ENCODE peak calls at places on chromosomes 6 and 20, in seven cellular contexts. Y is HepG2, D is H9, F is HCT116, K is mammary epithelial cell, V is neuronal stem cell, M is IMR-90. T is an unnamed sample.

GRCh38 chr20:31551581-31552081 is 37.4 kb downstream of the HM13 start:
- DNase-seq in V (no peak), D (no peak), Y (no peak), F (no peak), M (no peak), K (no peak), T (no peak)

GRCh38 chr20:11807070-11807741 is 110.5 kb upstream of the BTBD3 start:
- DNase-seq in D (no peak), F (no peak), M (peak; percentile 93), V (no peak), Y (no peak), K (peak; percentile 63), T (peak; percentile 78)

GRCh38 chr6:30881987-30882763 is 2.1 kb upstream of the DDR1 start:
- DNase-seq in V (peak; percentile 47), F (no peak), K (peak; percentile 45), D (peak; percentile 55), M (peak; percentile 77), Y (no peak), T (no peak)

GRCh38 chr20:23166563-23166962 is 80.4 kb upstream of the CD93 start:
- DNase-seq in F (no peak), Y (no peak), V (no peak), M (no peak), D (peak; percentile 14), K (no peak), T (no peak)

GRCh38 chr6:137033828-137034227 is 10.9 kb downstream of the IL20RA start:
- DNase-seq in F (no peak), Y (peak; percentile 30), V (no peak), M (no peak), D (no peak), K (peak; percentile 83), T (no peak)

GRCh38 chr6:55445648-55446204 is 118.5 kb downstream of the GFRAL start:
- DNase-seq in F (peak; percentile 8), V (peak; percentile 32), D (no peak), M (peak; percentile 45), K (peak; percentile 7), Y (peak; percentile 12), T (peak; percentile 63)

GRCh38 chr20:59588236-59588855 is 16.0 kb upstream of the PHACTR3 start:
- DNase-seq in D (no peak), M (no peak), F (no peak), V (no peak), Y (no peak), K (no peak), T (no peak)

GRCh38 chr6:27479319-27480182 is 6.6 kb upstream of the ZNF184 start:
- DNase-seq in D (peak; percentile 72), V (peak; percentile 90), M (peak; percentile 96), K (peak; percentile 89), F (peak; percentile 84), Y (peak; percentile 85), T (peak; percentile 94)

GRCh38 chr6:53795702-53796450 is 1.1 kb downstream of the LRRC1 start:
- DNase-seq in K (peak; percentile 58), V (peak; percentile 40), M (peak; percentile 28), D (no peak), F (no peak), Y (peak; percentile 29), T (peak; percentile 78)

GRCh38 chr6:28794175-28795002 is 129.4 kb downstream of the TRIM27 start:
- DNase-seq in F (no peak), V (no peak), Y (peak; percentile 29), D (peak; percentile 61), K (peak; percentile 73), M (peak; percentile 31), T (peak; percentile 81)

GRCh38 chr6:140537211-140537610 is 1162.8 kb upstream of the CITED2 start:
- DNase-seq in M (peak; percentile 7), F (no peak), Y (no peak), D (no peak), K (no peak), V (no peak), T (peak; percentile 55)

GRCh38 chr6:149331871-149332270 is 14.4 kb downstream of the TAB2 start:
- DNase-seq in K (no peak), F (no peak), D (no peak), V (no peak), M (peak; percentile 12), Y (no peak), T (no peak)

GRCh38 chr6:100268326-100268725 is 196.4 kb downstream of the SIM1 start:
- DNase-seq in D (no peak), V (no peak), M (no peak), F (no peak), K (no peak), Y (no peak), T (no peak)

GRCh38 chr20:2364014-2364413 is 16.7 kb upstream of the TGM6 start:
- DNase-seq in M (no peak), K (peak; percentile 57), D (no peak), Y (no peak), V (no peak), F (no peak), T (no peak)

GRCh38 chr6:88561974-88562736 is 396.0 kb upstream of the CNR1 start:
- DNase-seq in Y (no peak), D (no peak), M (no peak), K (no peak), V (no peak), F (no peak), T (no peak)

GRCh38 chr6:501891-502601 is 110.5 kb downstream of the IRF4 start:
- DNase-seq in K (no peak), F (no peak), M (no peak), D (no peak), V (no peak), Y (no peak), T (no peak)

GRCh38 chr20:55160022-55160421 is 684.6 kb downstream of the DOK5 start:
- DNase-seq in F (no peak), D (no peak), V (no peak), K (peak; percentile 54), M (no peak), Y (no peak), T (no peak)

GRCh38 chr20:19431906-19432305 is 219.5 kb downstream of the SLC24A3 start:
- DNase-seq in V (no peak), F (no peak), M (no peak), D (no peak), K (no peak), Y (no peak), T (no peak)

GRCh38 chr20:33798444-33798843 is 12.7 kb upstream of the CHMP4B start:
- DNase-seq in K (no peak), Y (no peak), M (no peak), F (no peak), V (no peak), D (no peak), T (no peak)

GRCh38 chr6:122869437-122870024 is 80.5 kb downstream of the SMPDL3A start:
- DNase-seq in V (peak; percentile 36), D (peak; percentile 50), K (peak; percentile 49), M (peak; percentile 47), Y (peak; percentile 53), F (peak; percentile 43), T (peak; percentile 35)

GRCh38 chr6:105786890-105787655 is 299.1 kb upstream of the PRDM1 start:
- DNase-seq in D (no peak), Y (no peak), F (no peak), V (no peak), K (no peak), M (no peak), T (no peak)

DNA sequence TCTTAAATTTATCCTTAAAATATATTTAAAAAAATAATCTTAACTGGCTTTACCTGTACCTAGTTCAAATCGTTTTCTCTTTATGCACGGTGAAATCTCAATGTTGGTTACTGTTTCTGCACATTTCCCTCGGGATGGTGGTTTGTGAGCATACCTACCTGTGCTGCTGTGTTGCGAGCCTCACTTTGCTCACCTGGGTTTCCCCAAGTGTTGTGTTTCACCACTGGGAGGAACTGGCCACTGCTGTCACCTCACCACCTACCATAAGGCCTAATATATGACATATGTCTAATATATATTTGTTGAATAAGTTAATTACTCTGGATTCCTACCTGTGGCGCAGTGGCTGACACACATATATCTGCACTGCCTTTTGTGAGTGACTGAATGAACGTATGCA is 493.5 kb upstream of the FLRT3 start:
- DNase-seq in Y (no peak), D (no peak), M (no peak), K (no peak), V (no peak), F (no peak), T (no peak)
- H2AFZ ChIP-seq in Y (no peak overlapping the region), D (no peak overlapping the region), M (no peak overlapping the region), K (no peak overlapping the region), V (no peak overlapping the region), F (no peak overlapping the region), T (no peak overlapping the region)

DNA sequence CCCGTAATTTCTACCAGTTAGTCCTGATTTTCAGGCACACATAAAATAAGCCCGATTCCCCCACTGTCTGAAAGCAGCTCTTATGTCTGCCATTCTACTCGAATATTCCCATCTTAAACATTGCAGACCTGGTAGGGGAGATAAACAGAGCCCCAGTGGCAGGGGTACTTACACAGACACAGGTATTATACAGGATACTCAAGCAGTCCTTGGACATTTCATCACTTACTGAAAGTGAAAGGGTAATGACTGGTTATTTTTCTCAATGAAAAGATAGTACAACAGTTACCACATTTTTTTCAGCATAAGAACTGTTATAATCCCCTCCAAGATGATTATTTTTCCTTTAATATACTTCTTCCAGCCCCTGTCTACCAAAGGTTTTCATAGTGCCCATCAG is 37.8 kb downstream of the TRPC4AP start:
- DNase-seq in Y (no peak), D (no peak), M (no peak), F (no peak), K (no peak), V (no peak), T (no peak)
- H3K4me1 ChIP-seq in Y (peaks cover 33% of the 10 kb centered on the region), D (no peaks in the 10 kb centered on the region), M (peaks cover 6% of the 10 kb centered on the region), F (no peaks in the 10 kb centered on the region), K (peaks cover 3% of the 10 kb centered on the region), V (peaks cover 4% of the 10 kb centered on the region), T (peaks cover 10% of the 10 kb centered on the region)

GRCh38 chr6:166555066-166555465 is 31.4 kb downstream of the RAMACL start:
- DNase-seq in M (no peak), F (no peak), Y (no peak), K (no peak), D (no peak), V (no peak), T (no peak)

GRCh38 chr6:166553563-166554271 is 32.8 kb downstream of the RAMACL start:
- DNase-seq in M (peak; percentile 94), F (no peak), V (no peak), Y (no peak), D (no peak), K (peak; percentile 81), T (peak; percentile 22)

GRCh38 chr6:166554316-166554715 is 32.2 kb downstream of the RAMACL start:
- DNase-seq in K (no peak), D (no peak), M (peak; percentile 59), Y (no peak), V (no peak), F (no peak), T (no peak)

GRCh38 chr6:166551797-166552495 is 34.5 kb downstream of the RAMACL start:
- DNase-seq in F (no peak), D (peak; percentile 68), M (no peak), Y (no peak), V (no peak), K (no peak), T (no peak)

DNA sequence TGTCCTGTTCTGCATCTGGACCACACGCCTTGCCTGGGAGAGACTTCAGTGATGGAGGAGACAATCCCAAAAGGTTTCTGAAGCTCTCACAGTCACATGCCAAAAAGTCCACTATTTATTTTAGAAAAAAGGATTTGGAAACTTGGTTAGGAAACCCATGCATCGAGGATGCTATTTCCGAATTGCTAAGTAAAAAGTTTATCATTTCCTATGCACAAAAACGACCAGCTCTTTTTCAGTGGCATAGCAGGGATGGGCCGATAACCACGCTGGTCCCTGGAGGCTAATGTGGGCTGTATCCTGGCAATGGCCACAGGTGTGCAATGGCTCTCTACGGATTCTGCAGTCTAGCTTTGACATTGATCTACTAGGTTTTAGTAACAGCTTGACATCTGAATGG is 33.9 kb downstream of the RAMACL start:
- DNase-seq in M (no peak), Y (no peak), D (no peak), F (no peak), K (no peak), V (no peak), T (no peak)
- H3K27ac ChIP-seq in M (no peak overlapping the region), Y (no peak overlapping the region), D (no peak overlapping the region), F (no peak overlapping the region), K (no peak overlapping the region), V (no peak overlapping the region), T (no peak overlapping the region)

GRCh38 chr6:34053721-34054120 is 92.2 kb downstream of the GRM4 start:
- DNase-seq in K (no peak), M (no peak), V (no peak), D (peak; percentile 63), Y (no peak), F (no peak), T (no peak)
- H2AFZ ChIP-seq in K (no peak overlapping the region), M (no peak overlapping the region), V (no peak overlapping the region), D (no peak overlapping the region), Y (no peak overlapping the region), F (no peak overlapping the region), T (no peak overlapping the region)

T was measured in trophoblast cell.